ENCODE peak calls at places on chromosomes 16 and 17, in four cellular contexts. J, A, U and G are unnamed samples.

GRCh38 chr17:30375661-30376060 is 3.1 kb upstream of the CPD start:
- DNase-seq in J (no peak), A (peak), U (no peak), G (no peak)

GRCh38 chr17:16583781-16584180 is 14.8 kb upstream of the ZNF287 start:
- DNase-seq in J (no peak), A (no peak), U (no peak), G (no peak)

GRCh38 chr17:44069974-44070454 is 521 bp upstream of the G6PC3 start:
- DNase-seq in J (peak), A (no peak), U (no peak), G (peak)

GRCh38 chr16:85528528-85529387 is 84.4 kb upstream of the GSE1 start:
- DNase-seq in J (no peak), A (no peak), U (no peak), G (no peak)

GRCh38 chr16:23835390-23836077 is at the start of gene PRKCB:
- DNase-seq in J (peak), A (peak), U (peak), G (peak)

GRCh38 chr16:14007460-14007859 is 63.7 kb upstream of the MRTFB start:
- DNase-seq in J (no peak), A (peak), U (no peak), G (no peak)

GRCh38 chr17:78132086-78132676 is 1.6 kb downstream of the TMC8 start:
- DNase-seq in J (peak), A (no peak), U (no peak), G (peak)

GRCh38 chr17:73027130-73027741 is 65.3 kb downstream of the SLC39A11 start:
- DNase-seq in J (no peak), A (peak), U (no peak), G (no peak)

GRCh38 chr16:76756951-76757350 is 434.0 kb upstream of the MON1B start:
- DNase-seq in J (no peak), A (no peak), U (no peak), G (no peak)

GRCh38 chr16:52861614-52862022 is 191.1 kb downstream of the CHD9NB start:
- DNase-seq in J (no peak), A (no peak), U (peak), G (peak)

GRCh38 chr16:7025616-7026190 is 306.9 kb upstream of the RBFOX1 start:
- DNase-seq in J (peak), A (no peak), U (peak), G (peak)

GRCh38 chr17:18043491-18043890 is 4.3 kb downstream of the GID4 start:
- DNase-seq in J (no peak), A (peak), U (no peak), G (peak)

GRCh38 chr16:12339686-12340085 is 363.2 kb downstream of the SNX29 start:
- DNase-seq in J (no peak), A (peak), U (no peak), G (no peak)

GRCh38 chr17:33603794-33604193 is 310.7 kb upstream of the ASIC2 start:
- DNase-seq in J (no peak), A (no peak), U (no peak), G (peak)

GRCh38 chr17:82948957-82949356 is 109.1 kb upstream of the ZNF750 start:
- DNase-seq in J (no peak), A (no peak), U (no peak), G (no peak)

GRCh38 chr17:16466407-16466806 is 25.6 kb downstream of the LRRC75A start:
- DNase-seq in J (no peak), A (no peak), U (no peak), G (no peak)

GRCh38 chr17:4849011-4849536 is 15.9 kb downstream of the MINK1 start:
- DNase-seq in J (peak), A (no peak), U (peak), G (peak)

GRCh38 chr17:46777943-46778915 is 40.3 kb downstream of the WNT3 start:
- DNase-seq in J (no peak), A (no peak), U (no peak), G (peak)

DNA sequence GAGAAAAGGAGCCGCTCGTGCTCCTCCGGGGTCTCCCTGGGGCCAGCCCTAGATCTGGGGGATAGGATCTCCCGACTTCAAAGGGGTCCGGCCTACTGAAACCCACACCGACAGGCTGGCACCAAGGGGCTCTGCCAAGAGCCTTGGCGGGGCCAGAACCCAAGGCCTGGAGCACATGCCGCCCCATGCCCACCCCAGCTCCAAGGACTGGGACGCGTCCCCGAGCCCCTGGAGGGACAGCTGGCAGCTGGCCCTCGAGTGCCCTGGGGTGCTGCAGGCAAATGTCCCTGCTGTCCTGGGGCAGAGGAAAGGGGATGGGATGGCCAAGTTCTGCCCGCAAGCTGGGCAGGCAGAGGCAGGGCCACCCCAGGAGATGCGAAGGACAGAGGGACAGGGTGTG is 31.8 kb upstream of the ZFPM1 start:
- DNase-seq in J (no peak), A (no peak), U (no peak), G (no peak)
- H3K56ac ChIP-seq in J (no peak), A (no peak), U (no peak), G (no peak)

GRCh38 chr17:45114117-45114932 is 18.0 kb downstream of the PLCD3 start:
- DNase-seq in J (no peak), A (no peak), U (no peak), G (no peak)
- H2BK15ac ChIP-seq in J (no peak), A (no peak), U (no peak), G (no peak)

DNA sequence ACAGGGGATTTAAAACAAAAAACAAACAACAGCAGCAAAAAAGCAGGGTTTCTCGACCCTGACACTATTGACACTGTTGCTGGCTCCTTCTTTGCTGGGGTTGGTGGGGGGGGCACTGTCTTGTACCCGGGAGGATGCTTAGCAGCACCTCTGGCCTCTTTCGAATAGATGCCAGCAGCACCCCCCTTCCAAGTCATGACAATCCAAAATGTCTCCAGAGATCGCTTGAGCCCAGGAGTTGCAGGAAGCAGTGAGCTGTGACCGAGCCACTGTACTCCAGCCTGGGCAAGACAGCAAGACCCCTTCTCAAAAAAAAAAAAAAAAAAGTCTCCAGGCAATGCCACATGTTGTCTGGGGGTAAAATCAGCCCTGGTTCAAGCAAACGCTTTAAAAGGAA is 20.3 kb downstream of the SERPINF1 start:
- DNase-seq in J (no peak), A (no peak), U (no peak), G (no peak)
- H2AK5ac ChIP-seq in J (no peak), A (no peak), U (no peak), G (no peak)

GRCh38 chr16:73006021-73006420 is 41.9 kb downstream of the ZFHX3 start:
- DNase-seq in J (no peak), A (no peak), U (no peak), G (no peak)
- H3K56ac ChIP-seq in J (no peak), A (no peak), U (no peak), G (no peak)

GRCh38 chr17:76382305-76382802 is 2.1 kb upstream of the SPHK1 start:
- DNase-seq in J (peak), A (peak), U (no peak), G (peak)
- H2BK15ac ChIP-seq in J (no peak), A (peak), U (no peak), G (no peak)

DNA sequence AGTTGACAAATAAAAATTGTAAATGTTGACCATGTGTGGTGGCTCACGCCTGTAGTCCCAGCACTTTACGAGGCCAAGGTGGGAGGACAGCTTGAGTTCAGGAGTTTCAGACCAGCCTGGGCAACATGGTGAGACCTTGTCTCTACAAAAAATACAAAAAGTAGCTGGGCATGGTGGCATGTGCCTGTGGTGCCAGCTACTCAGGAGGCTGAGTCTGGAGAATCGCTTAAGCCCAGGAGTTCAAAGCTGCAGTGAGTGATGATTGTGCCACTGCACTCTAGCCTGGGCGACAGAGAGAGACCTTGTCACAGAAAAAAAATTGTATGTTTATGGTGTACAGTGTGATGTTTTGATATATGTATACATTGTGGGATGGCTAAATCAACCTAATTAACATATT is 119.6 kb downstream of the NPIPB5 start:
- DNase-seq in J (no peak), A (no peak), U (no peak), G (no peak)
- H2AK5ac ChIP-seq in J (no peak), A (no peak), U (no peak), G (no peak)

GRCh38 chr17:1125775-1126120 is 54.0 kb downstream of the ABR start:
- DNase-seq in J (no peak), A (no peak), U (no peak), G (no peak)
- H3K56ac ChIP-seq in J (no peak), A (no peak), U (no peak), G (no peak)

GRCh38 chr16:67280090-67281015 is 1.0 kb downstream of the PLEKHG4 start:
- DNase-seq in J (no peak), A (no peak), U (no peak), G (peak)

GRCh38 chr16:67277294-67277998 is 1.9 kb upstream of the PLEKHG4 start:
- DNase-seq in J (no peak), A (peak), U (no peak), G (peak)

GRCh38 chr16:67277999-67278772 is 1.1 kb upstream of the PLEKHG4 start:
- DNase-seq in J (no peak), A (peak), U (no peak), G (no peak)

GRCh38 chr16:67279296-67280089 is at the start of gene PLEKHG4:
- DNase-seq in J (peak), A (peak), U (peak), G (peak)

DNA sequence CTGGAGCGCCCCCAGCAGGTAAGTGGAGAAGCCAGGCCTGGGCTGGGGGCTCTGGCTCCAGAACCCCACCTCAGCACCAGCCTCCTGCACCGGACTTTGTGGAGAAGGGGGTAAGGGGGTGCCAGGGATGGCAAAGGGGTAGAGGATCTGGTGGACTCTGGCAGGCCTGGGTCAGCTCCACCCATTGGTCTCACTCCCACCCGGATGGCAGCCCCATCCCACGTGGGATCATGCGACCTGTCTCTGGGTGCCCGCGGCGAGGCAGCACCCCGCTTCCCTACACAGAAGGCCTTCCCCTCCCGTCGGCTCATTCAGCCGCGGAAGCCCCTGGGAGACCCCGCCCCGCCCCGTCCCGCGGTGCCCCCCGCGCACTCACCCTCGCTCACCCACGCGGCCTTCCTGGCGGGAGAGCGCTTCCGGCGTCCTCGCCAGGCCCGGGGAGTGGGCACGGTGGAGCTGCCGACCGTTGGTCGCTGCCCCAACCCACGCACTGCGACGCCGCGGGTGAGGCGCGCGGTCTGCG is 498 bp upstream of the PLEKHG4 start:
- DNase-seq in J (peak), A (no peak), U (no peak), G (peak)
- H2BK15ac ChIP-seq in J (no peak), A (peak), U (no peak), G (no peak)